ENCODE peak calls at places on chromosomes 6 and 20, in five cellular contexts. E, N, D, K and O are unnamed samples.

GRCh38 chr20:57048027-57048869 is 218.2 kb downstream of the BMP7 start:
- DNase-seq in E (peak), N (peak), D (no peak), K (no peak), O (peak)

GRCh38 chr6:78502386-78502887 is 364.9 kb upstream of the IRAK1BP1 start:
- DNase-seq in E (no peak), N (no peak), D (no peak), K (no peak), O (no peak)

GRCh38 chr20:38633577-38634093 is 32.0 kb downstream of the ARHGAP40 start:
- DNase-seq in E (no peak), N (peak), D (peak), K (peak), O (peak)

GRCh38 chr6:155004576-155005345 is 9.6 kb downstream of the TIAM2 start:
- DNase-seq in E (no peak), N (no peak), D (no peak), K (no peak), O (no peak)

GRCh38 chr6:144033816-144034540 is 25.9 kb upstream of the PLAGL1 start:
- DNase-seq in E (no peak), N (no peak), D (peak), K (peak), O (no peak)

GRCh38 chr6:158321960-158322359 is 9.7 kb downstream of the TULP4 start:
- DNase-seq in E (no peak), N (no peak), D (peak), K (peak), O (no peak)

GRCh38 chr6:1609662-1610496 is at the start of gene FOXC1:
- DNase-seq in E (peak), N (peak), D (peak), K (peak), O (peak)

GRCh38 chr6:142953373-142954273 is 8.6 kb upstream of the HIVEP2 start:
- DNase-seq in E (no peak), N (no peak), D (no peak), K (no peak), O (no peak)

GRCh38 chr6:14943116-14943515 is 302.8 kb upstream of the JARID2 start:
- DNase-seq in E (no peak), N (no peak), D (no peak), K (no peak), O (no peak)

GRCh38 chr6:108737594-108738546 is 110.4 kb upstream of the ARMC2 start:
- DNase-seq in E (peak), N (no peak), D (peak), K (peak), O (no peak)

GRCh38 chr6:136592930-136593673 is 42.9 kb upstream of the MAP7 start:
- DNase-seq in E (no peak), N (no peak), D (no peak), K (peak), O (no peak)

GRCh38 chr20:19886666-19887288 is 128.7 kb downstream of the RIN2 start:
- DNase-seq in E (no peak), N (no peak), D (no peak), K (peak), O (no peak)

GRCh38 chr6:126180585-126180984 is 159.3 kb upstream of the CENPW start:
- DNase-seq in E (no peak), N (no peak), D (peak), K (peak), O (no peak)

GRCh38 chr20:45032276-45032675 is 66.0 kb downstream of the STK4 start:
- DNase-seq in E (no peak), N (no peak), D (no peak), K (no peak), O (no peak)

GRCh38 chr20:17869295-17869994 is 99.1 kb downstream of the SNX5 start:
- DNase-seq in E (no peak), N (no peak), D (no peak), K (no peak), O (no peak)
- H3K4me3 ChIP-seq in E (no peak), N (no peak), D (no peak), K (no peak), O (no peak)

GRCh38 chr6:149657441-149657840 is 8.9 kb upstream of the KATNA1 start:
- DNase-seq in E (no peak), N (no peak), D (no peak), K (no peak), O (no peak)

DNA sequence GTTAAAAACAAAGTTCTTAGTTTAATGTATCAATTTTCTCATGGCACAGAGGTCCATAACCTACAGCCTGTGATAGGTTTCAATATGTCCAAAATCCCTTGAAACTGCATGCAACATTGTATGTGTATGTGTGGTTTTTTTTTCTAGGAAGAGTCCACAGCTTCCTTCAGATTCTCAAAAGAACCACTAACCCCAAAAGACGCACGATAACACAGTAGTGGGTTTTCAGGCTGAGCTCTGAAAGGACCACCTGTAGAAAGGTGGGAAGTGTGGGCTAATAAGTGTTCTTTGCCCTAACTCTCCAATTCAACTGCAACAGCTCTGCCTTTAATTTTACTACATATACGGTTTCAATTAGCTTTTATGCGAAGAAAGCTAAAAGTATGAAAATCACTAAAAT is 11.5 kb upstream of the KATNA1 start:
- DNase-seq in E (no peak), N (no peak), D (no peak), K (no peak), O (no peak)
- H3K4me3 ChIP-seq in E (no peak), N (no peak), D (no peak), K (no peak), O (no peak)

GRCh38 chr6:13767121-13767794 is 47.1 kb downstream of the MCUR1 start:
- DNase-seq in E (peak), N (no peak), D (no peak), K (peak), O (peak)
- H3K4me3 ChIP-seq in E (no peak), N (no peak), D (no peak), K (peak), O (no peak)

DNA sequence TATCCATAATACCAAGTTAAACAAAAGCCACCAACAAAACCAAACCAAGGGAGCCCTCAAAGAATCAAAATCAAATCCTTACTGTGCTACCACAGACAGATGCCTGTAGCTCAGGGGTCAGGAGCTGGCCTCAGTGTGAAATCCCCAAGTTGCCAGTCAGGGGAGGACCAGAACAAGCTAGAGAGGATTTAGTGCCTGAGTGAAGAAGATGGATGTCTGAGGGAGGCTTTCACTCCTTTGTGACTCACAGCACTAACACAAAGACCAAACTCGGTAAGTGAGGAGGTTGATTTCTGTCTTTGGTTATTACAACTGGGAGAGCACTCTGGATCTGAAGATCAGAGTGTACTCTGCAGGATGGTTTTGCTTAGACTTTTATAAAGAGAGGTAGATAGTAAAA is 189.9 kb upstream of the ZNF184 start:
- DNase-seq in E (no peak), N (no peak), D (no peak), K (no peak), O (no peak)
- H3K4me3 ChIP-seq in E (no peak), N (no peak), D (no peak), K (no peak), O (no peak)

GRCh38 chr6:157236040-157236725 is 87.1 kb downstream of the TMEM242 start:
- DNase-seq in E (no peak), N (no peak), D (no peak), K (no peak), O (peak)
- H3K4me3 ChIP-seq in E (peak), N (peak), D (peak), K (peak), O (no peak)

GRCh38 chr20:63520594-63520938 is at the start of gene PPDPF:
- DNase-seq in E (peak), N (no peak), D (no peak), K (peak), O (peak)
- H3K4me3 ChIP-seq in E (peak), N (peak), D (peak), K (peak), O (peak)

GRCh38 chr20:5401277-5401676 is 84.5 kb upstream of the PROKR2 start:
- DNase-seq in E (no peak), N (no peak), D (no peak), K (no peak), O (no peak)
- H3K4me3 ChIP-seq in E (no peak), N (no peak), D (no peak), K (no peak), O (no peak)

GRCh38 chr6:30111266-30111856 is 1.5 kb downstream of the TRIM31 start:
- DNase-seq in E (no peak), N (no peak), D (no peak), K (no peak), O (no peak)
- H3K4me3 ChIP-seq in E (no peak), N (no peak), D (no peak), K (no peak), O (no peak)

DNA sequence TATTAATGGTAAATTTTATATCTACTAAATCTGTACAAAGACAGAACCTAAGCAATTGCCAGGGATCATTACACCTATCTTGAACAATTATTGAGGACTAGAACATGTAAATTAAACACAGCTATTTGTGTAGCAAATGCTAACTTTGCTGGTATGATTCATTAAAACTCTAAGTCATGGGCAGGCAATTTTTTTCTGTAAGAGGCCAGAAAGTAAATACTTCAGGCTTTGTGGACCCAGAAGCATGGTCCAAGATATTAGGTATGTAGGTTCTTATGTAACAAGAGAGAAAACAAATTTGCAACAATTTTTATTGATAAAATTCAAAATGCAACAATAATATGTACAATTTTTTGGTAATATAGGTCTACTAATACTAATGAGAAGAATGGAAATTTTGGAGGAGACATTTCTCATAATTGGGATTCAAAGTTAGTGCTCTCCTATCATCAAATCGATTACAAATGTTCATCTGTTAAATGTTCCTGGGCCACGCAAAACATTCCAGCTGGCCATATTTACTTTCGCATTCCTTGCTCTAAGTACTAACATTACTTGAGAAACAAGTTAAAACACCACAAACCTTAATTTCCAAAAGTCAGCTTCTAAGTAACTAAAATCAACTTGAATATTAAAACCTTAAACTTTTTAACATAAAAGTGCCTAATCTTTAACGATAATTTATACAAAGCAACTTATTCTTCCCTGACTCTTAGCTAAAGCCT is 4.3 kb downstream of the TMEM30A start:
- DNase-seq in E (no peak), N (no peak), D (no peak), K (peak), O (no peak)
- H3K4me3 ChIP-seq in E (no peak), N (no peak), D (peak), K (peak), O (no peak)

GRCh38 chr6:167505782-167506181 is 180.9 kb downstream of the TTLL2 start:
- DNase-seq in E (no peak), N (no peak), D (no peak), K (no peak), O (no peak)
- H3K4me3 ChIP-seq in E (no peak), N (no peak), D (no peak), K (no peak), O (no peak)